ENCODE peak calls at places on chromosomes 1 and 21, in five cellular contexts. F is HepG2, U is HCT116, H is GM12878, Z is K562. E is an unnamed sample.

GRCh38 chr1:218633238-218633948 is 288.3 kb downstream of the TGFB2 start:
- DNase-seq in H (no peak), U (no peak), Z (no peak), F (no peak), E (no peak)

GRCh38 chr1:14765773-14766172 is 167.3 kb downstream of the KAZN start:
- DNase-seq in F (no peak), Z (no peak), H (no peak), U (no peak), E (no peak)

GRCh38 chr1:183278736-183279591 is 92.9 kb downstream of the LAMC2 start:
- DNase-seq in U (no peak), F (no peak), Z (no peak), H (no peak), E (no peak)

GRCh38 chr1:53706356-53706755 is 32.6 kb downstream of the GLIS1 start:
- DNase-seq in U (no peak), Z (no peak), H (no peak), F (no peak), E (no peak)

GRCh38 chr21:34839070-34839820 is 170.5 kb downstream of the CLIC6 start:
- DNase-seq in F (no peak), H (no peak), U (no peak), Z (no peak), E (no peak)

GRCh38 chr1:230427477-230427876 is 1.3 kb upstream of the PGBD5 start:
- DNase-seq in Z (no peak), U (no peak), H (no peak), F (no peak), E (no peak)

GRCh38 chr1:86860020-86860419 is 53.9 kb downstream of the SELENOF start:
- DNase-seq in Z (no peak), H (no peak), F (peak; percentile 54), U (no peak), E (no peak)

GRCh38 chr1:15994590-15995351 is 9.3 kb upstream of the SRARP start:
- DNase-seq in H (no peak), F (peak; percentile 56), Z (peak; percentile 77), U (peak; percentile 60), E (peak; percentile 86)

GRCh38 chr1:208219098-208219658 is 25.0 kb downstream of the PLXNA2 start:
- DNase-seq in H (no peak), U (no peak), F (no peak), Z (peak; percentile 42), E (no peak)

GRCh38 chr21:25983745-25984144 is 186.8 kb downstream of the APP start:
- DNase-seq in H (no peak), U (no peak), Z (no peak), F (no peak), E (peak; percentile 46)

GRCh38 chr1:2556277-2557145 is at the start of gene TNFRSF14:
- DNase-seq in Z (peak; percentile 43), U (no peak), F (no peak), H (no peak), E (no peak)

GRCh38 chr1:119228318-119228717 is 87.9 kb upstream of the WARS2 start:
- DNase-seq in Z (no peak), F (peak; percentile 4), U (no peak), H (no peak), E (no peak)

GRCh38 chr1:158002022-158002629 is 8.7 kb downstream of the KIRREL1 start:
- DNase-seq in Z (no peak), H (no peak), U (no peak), F (no peak), E (no peak)

GRCh38 chr1:15249032-15249601 is 2.1 kb downstream of the FHAD1 start:
- DNase-seq in H (no peak), U (no peak), Z (no peak), F (no peak), E (no peak)

GRCh38 chr21:35814858-35815619 is 245.3 kb downstream of the SETD4 start:
- DNase-seq in Z (no peak), H (no peak), F (no peak), U (no peak), E (no peak)

GRCh38 chr21:43719748-43720538 is 1.0 kb downstream of the PDXK start:
- DNase-seq in Z (no peak), U (no peak), F (no peak), H (no peak), E (no peak)

GRCh38 chr21:39515684-39516083 is 63.9 kb downstream of the SH3BGR start:
- DNase-seq in Z (no peak), U (no peak), H (no peak), F (no peak), E (no peak)

GRCh38 chr1:209456878-209457277 is 126.6 kb upstream of the CAMK1G start:
- DNase-seq in Z (no peak), U (no peak), F (no peak), H (no peak), E (no peak)

DNA sequence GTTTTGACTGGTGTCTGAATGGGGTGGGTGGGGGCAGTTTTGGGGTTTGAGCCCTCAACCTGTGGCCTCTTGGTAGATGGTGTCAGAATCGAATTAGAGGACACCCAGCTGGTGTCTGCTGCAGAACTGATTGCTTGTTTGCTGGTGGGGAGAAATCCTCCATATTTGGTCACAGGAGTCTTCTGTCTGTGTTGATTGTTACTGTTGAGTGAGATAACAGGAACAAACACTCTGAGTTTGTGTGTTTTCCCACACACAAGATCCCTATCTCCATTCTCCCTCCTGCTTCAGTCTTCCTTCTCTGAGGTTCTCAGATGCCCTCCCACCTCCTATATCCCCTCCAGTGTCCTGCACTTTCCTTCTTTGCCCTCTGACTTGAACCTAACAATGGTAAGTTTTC is 19.1 kb upstream of the CGN start:
- DNase-seq in H (no peak), U (no peak), Z (no peak), F (no peak), E (no peak)
- H3K27ac ChIP-seq in H (no peak overlapping the region), U (no peak overlapping the region), Z (no peak overlapping the region), F (no peak overlapping the region), E (no peak overlapping the region)

GRCh38 chr1:226404063-226404903 is 3.6 kb downstream of the PARP1 start:
- DNase-seq in F (peak; percentile 20), U (no peak), Z (no peak), H (no peak), E (peak; percentile 38)
- TF ChIP-seq ZBTB33 in F (no peak), U (no peak), Z (no peak), H (no peak), E (no peak)

DNA sequence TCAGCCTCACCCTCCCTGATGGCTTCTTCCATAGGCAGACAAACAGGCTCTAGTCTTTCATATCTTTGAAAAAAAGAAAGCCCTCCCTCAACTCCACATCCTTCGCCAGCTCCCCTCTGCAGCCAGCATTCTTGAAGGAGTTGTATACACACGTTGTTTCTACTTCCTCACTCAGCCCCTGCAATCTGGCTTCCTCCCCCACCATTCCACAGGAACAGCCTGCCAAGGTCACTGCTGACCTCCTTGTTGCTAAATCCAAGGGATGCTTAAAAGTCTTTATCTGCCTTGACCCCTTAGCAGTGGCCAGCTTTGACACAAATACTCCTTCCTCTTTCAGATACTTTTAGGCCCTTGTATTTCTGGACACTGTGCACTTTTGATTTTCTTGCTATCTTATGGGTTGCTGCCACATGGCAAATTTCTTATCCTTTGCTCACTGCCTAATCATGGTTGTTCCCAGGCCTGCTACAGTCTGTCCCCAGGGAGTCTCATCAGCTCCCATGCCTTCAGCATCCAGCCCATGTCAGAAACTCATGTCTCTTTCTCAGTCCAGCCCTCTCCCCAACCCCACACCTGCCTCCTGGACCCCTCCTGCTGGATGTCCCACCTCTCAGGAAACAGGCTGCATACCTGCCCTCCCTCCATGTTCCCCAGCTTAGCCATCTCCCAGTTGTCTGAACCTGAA is 8.3 kb downstream of the FAM229A start:
- DNase-seq in U (no peak), F (no peak), H (no peak), Z (no peak), E (no peak)
- H3K27ac ChIP-seq in U (no peak overlapping the region), F (no peak overlapping the region), H (no peak overlapping the region), Z (no peak overlapping the region), E (no peak overlapping the region)

GRCh38 chr1:72705921-72706320 is 423.6 kb upstream of the NEGR1 start:
- DNase-seq in F (no peak), H (no peak), U (no peak), Z (no peak), E (no peak)

GRCh38 chr1:72704841-72705477 is 422.6 kb upstream of the NEGR1 start:
- DNase-seq in U (no peak), Z (no peak), F (no peak), H (no peak), E (no peak)
- TF ChIP-seq ZBTB33 in U (no peak), Z (no peak), F (no peak), H (no peak), E (no peak)

DNA sequence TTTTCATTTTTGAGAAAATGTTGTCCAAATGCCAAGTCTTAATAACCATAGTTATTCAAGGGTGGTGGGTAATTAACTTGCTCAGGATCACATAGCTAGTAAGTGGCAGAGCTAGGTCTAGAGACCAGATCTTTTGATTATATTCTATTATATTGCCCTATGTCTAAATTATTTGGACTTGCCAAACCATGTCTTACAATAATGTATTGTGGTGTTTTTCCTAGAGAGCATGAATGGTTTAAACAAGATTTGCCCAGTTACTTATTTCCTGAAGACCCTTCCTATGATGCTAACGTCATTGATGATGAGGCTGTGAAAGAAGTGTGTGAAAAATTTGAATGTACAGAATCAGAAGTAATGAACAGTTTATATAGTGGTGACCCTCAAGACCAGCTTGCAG is 58.6 kb downstream of the PRKAA2 start:
- DNase-seq in H (no peak), F (no peak), U (no peak), Z (no peak), E (no peak)
- H3K27ac ChIP-seq in H (no peak overlapping the region), F (no peak overlapping the region), U (no peak overlapping the region), Z (no peak overlapping the region), E (no peak overlapping the region)

GRCh38 chr1:93579891-93580290 is 101.7 kb downstream of the BCAR3 start:
- DNase-seq in Z (no peak), F (peak; percentile 64), H (no peak), U (no peak), E (no peak)
- TF ChIP-seq ZBTB33 in Z (no peak), F (peak; percentile 20), H (no peak), U (no peak), E (no peak)

GRCh38 chr1:151568626-151569088 is 28.5 kb downstream of the TUFT1 start:
- DNase-seq in U (no peak), F (no peak), Z (peak; percentile 21), H (no peak), E (no peak)
- H3K27ac ChIP-seq in U (no peak overlapping the region), F (no peak overlapping the region), Z (no peak overlapping the region), H (no peak overlapping the region), E (no peak overlapping the region)

E was measured in SK-N-SH.